ENCODE peak calls at places on chromosomes 11 and 22, in four cellular contexts. Z is heart left ventricle, A is fibroblast of lung, J is PC-3. H is an unnamed sample.

GRCh38 chr22:32536352-32536751 is 61.7 kb downstream of the FBXO7 start:
- DNase-seq in Z (no peak), A (no peak), J (no peak), H (no peak)

GRCh38 chr22:29635734-29636357 is 32.4 kb downstream of the NF2 start:
- DNase-seq in Z (no peak), A (peak), J (peak), H (no peak)

GRCh38 chr11:130633466-130633865 is 185.0 kb downstream of the ADAMTS15 start:
- DNase-seq in Z (no peak), A (peak), J (peak), H (no peak)

GRCh38 chr22:35516723-35517122 is 23.9 kb upstream of the RASD2 start:
- DNase-seq in Z (no peak), A (no peak), J (no peak), H (no peak)

GRCh38 chr22:41925783-41926460 is 684 bp downstream of the TNFRSF13C start:
- DNase-seq in Z (peak), A (peak), J (peak), H (no peak)

GRCh38 chr11:18081551-18081950 is 24.3 kb downstream of the SAAL1 start:
- DNase-seq in Z (no peak), A (no peak), J (no peak), H (no peak)

GRCh38 chr11:95389427-95389826 is 158.4 kb upstream of the SESN3 start:
- DNase-seq in Z (no peak), A (no peak), J (no peak), H (no peak)

GRCh38 chr11:61486779-61487178 is 21.8 kb upstream of the LRRC10B start:
- DNase-seq in Z (no peak), A (no peak), J (peak), H (no peak)

GRCh38 chr11:128776088-128776433 is 82.2 kb downstream of the FLI1 start:
- DNase-seq in Z (no peak), A (no peak), J (no peak), H (no peak)

GRCh38 chr11:65422633-65423515 is at the start of gene NEAT1:
- DNase-seq in Z (peak), A (peak), J (peak), H (no peak)

GRCh38 chr11:113553905-113554304 is 78.7 kb upstream of the DRD2 start:
- DNase-seq in Z (no peak), A (peak), J (no peak), H (no peak)

GRCh38 chr11:73429121-73429740 is 53.0 kb downstream of the RELT start:
- DNase-seq in Z (no peak), A (peak), J (peak), H (no peak)

GRCh38 chr11:19962795-19963163 is 197.5 kb downstream of the DBX1 start:
- DNase-seq in Z (no peak), A (peak), J (no peak), H (no peak)

GRCh38 chr11:126194121-126194543 is 17.3 kb downstream of the RPUSD4 start:
- DNase-seq in Z (no peak), A (peak), J (peak), H (no peak)

GRCh38 chr11:111960916-111961315 is 23.8 kb downstream of the DIXDC1 start:
- DNase-seq in Z (no peak), A (peak), J (peak), H (no peak)

GRCh38 chr11:122938557-122938956 is 43.1 kb downstream of the BSX start:
- DNase-seq in Z (no peak), A (no peak), J (no peak), H (no peak)

GRCh38 chr11:45473491-45473890 is 187.3 kb upstream of the SYT13 start:
- DNase-seq in Z (no peak), A (no peak), J (no peak), H (peak)

GRCh38 chr11:70323811-70324210 is 53.3 kb downstream of the PPFIA1 start:
- DNase-seq in Z (no peak), A (peak), J (no peak), H (no peak)

GRCh38 chr11:360326-361280 is 8.7 kb upstream of the B4GALNT4 start:
- DNase-seq in Z (no peak), A (no peak), J (no peak), H (peak)

GRCh38 chr22:38347181-38347943 is 30.1 kb upstream of the CSNK1E start:
- DNase-seq in Z (no peak), A (no peak), J (no peak), H (peak)

GRCh38 chr11:134019500-134019899 is 49.4 kb upstream of the JAM3 start:
- DNase-seq in Z (no peak), A (no peak), J (no peak), H (no peak)

GRCh38 chr11:126647735-126648134 is 292.2 kb downstream of the ST3GAL4 start:
- DNase-seq in Z (no peak), A (peak), J (peak), H (no peak)

GRCh38 chr11:14125529-14125928 is 163.0 kb downstream of the SPON1 start:
- DNase-seq in Z (no peak), A (no peak), J (peak), H (no peak)

GRCh38 chr22:48675828-48676145 is 1151.9 kb downstream of the BRD1 start:
- DNase-seq in Z (no peak), A (no peak), J (no peak), H (peak)

GRCh38 chr22:37120569-37121340 is 11.2 kb upstream of the TMPRSS6 start:
- DNase-seq in Z (no peak), A (no peak), J (no peak), H (no peak)

DNA sequence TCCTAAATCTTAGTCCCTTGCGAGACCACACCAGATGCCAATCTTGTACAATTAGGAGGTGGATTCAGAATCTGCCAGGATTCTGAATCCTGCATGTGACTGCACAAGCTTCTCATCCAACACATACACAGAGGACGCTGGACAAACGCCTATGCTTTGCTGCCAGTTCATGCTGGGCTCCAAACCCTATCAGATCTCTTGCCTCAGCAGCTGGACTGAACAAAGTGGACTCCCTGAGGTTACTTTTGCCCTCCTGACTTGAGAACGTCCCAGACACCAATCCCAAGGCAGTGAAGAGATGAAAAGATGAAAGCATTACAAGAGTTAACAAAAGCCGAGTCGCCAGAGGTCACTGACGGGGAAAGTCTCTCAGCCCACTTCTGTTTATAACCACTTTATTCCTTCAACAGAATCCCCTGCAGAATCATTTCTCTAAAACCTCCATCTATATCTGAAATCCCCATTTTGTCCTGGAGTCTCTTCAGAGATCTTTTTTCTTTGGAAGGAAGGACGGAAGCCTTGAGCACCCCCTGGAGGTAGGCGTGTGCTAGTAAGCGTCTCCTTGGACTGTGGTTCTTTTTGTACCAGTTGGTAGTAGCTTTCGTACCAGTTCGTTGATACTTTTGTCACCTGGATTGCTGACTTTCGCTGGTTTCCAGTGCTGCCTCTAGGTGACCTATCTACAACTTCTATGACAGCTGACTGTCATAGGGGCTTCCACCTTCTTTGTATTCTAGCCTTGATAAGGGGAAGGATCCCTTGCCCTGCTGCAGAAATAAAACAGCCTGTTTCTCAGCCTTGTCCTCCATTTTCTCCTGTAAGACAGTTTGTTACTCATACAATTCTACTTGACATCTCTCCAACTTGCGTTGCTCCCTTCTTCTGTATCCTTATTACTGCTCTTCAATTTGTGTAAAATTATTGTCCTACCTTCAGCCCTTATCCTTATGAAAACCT is 26.1 kb upstream of the EED start:
- DNase-seq in Z (peak), A (peak), J (peak), H (no peak)
- TF ChIP-seq CTCF in Z (peak), A (peak), J (peak), H (peak)

GRCh38 chr22:22075382-22076163 is 93.0 kb upstream of the TOP3B start:
- DNase-seq in Z (no peak), A (no peak), J (no peak), H (no peak)

GRCh38 chr22:22076361-22076760 is 93.8 kb upstream of the TOP3B start:
- DNase-seq in Z (no peak), A (no peak), J (no peak), H (no peak)

GRCh38 chr22:22076937-22077703 is 94.5 kb upstream of the TOP3B start:
- DNase-seq in Z (no peak), A (no peak), J (peak), H (no peak)

GRCh38 chr22:22073769-22074561 is 91.4 kb upstream of the TOP3B start:
- DNase-seq in Z (no peak), A (no peak), J (no peak), H (no peak)

GRCh38 chr22:22074634-22075381 is 92.2 kb upstream of the TOP3B start:
- DNase-seq in Z (no peak), A (no peak), J (peak), H (no peak)
- TF ChIP-seq CTCF in Z (no peak), A (no peak), J (no peak), H (peak)

DNA sequence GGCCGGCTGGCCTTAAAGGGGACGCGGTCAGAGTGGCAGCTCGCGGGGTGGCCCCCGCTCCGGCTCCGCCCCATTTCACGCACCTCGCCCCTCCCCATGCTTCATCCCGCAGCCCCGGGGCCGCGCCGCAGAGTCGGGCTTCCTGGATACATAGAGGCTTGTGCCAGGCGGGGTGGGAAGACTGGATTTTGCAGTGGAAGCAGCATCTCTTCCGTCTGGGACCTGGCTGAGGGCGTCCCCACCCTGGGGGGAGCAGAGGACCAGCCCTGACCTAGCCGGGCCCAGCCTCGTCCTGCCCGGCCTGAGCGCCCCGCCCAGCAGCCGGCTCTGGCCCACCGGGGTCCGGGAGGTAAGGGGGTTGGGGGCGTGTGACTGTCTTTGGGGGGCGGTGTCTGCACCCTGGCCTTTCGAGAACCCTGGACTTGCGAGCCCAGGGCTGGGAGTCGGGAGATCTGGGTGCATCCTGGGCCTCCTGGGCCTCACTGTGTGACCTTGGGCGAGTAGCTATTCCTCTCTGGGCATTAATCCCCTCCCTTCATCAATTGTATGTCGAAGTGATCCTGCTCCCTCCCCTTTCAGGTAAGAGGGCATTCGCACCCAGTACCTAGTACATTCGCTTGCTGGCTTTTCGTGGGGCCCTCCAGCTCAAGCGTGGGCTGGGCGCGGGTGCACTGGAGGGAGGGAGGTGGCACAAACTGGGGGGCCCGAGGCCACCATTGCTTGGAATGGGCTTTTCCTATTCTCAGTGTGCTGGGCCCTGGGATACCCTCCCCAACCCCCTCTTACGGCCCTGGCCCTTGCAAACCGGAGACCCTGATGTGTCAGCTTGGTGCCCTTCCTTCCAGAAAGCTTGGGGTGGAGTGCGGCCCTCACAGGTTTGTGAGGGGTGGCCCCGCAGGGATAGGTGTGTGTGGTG is at the start of gene USP35:
- DNase-seq in Z (no peak), A (no peak), J (no peak), H (no peak)
- TF ChIP-seq CTCF in Z (no peak), A (no peak), J (no peak), H (no peak)

GRCh38 chr22:49792107-49792506 is 35.6 kb downstream of the BRD1 start:
- DNase-seq in Z (no peak), A (no peak), J (no peak), H (no peak)

GRCh38 chr22:49793296-49793695 is 34.4 kb downstream of the BRD1 start:
- DNase-seq in Z (no peak), A (peak), J (no peak), H (no peak)

GRCh38 chr22:49795521-49795920 is 32.2 kb downstream of the BRD1 start:
- DNase-seq in Z (no peak), A (no peak), J (no peak), H (no peak)

GRCh38 chr22:49791682-49792081 is 36.0 kb downstream of the BRD1 start:
- DNase-seq in Z (no peak), A (no peak), J (peak), H (no peak)

DNA sequence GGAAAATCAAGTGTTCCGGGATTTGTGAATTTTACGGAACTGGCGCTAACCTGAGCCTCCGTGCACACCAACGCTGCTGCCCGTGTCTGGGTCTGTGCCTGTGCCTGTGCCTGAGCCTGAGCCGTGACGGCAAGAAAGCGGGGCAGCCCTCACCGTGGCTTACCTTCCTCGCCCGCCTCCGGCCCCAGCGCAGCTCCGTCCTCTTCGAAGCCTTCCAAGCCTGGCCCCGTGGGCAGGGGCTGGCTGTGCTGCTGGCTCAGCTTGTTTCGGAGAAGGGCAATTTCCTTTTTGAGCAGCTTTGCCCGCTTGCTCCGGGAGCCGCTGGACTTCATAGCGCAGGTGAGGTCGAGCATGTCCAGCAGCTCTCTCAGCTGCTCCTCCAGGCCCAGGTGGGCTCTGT is 33.8 kb downstream of the BRD1 start:
- DNase-seq in Z (no peak), A (no peak), J (no peak), H (no peak)
- TF ChIP-seq CTCF in Z (no peak), A (no peak), J (no peak), H (no peak)

GRCh38 chr11:118979434-118979833 is 7.9 kb downstream of the FOXR1 start:
- DNase-seq in Z (no peak), A (no peak), J (no peak), H (no peak)
- TF ChIP-seq CTCF in Z (no peak), A (no peak), J (no peak), H (no peak)